ENCODE peak calls at places on chromosomes 4 and X, in eight cellular contexts. L is uterus, B is breast epithelium, M is heart left ventricle, F is adrenal gland, Y is Peyer's patch, K is gastrocnemius medialis, P is HCT116. Z is an unnamed sample.

GRCh38 chr4:122854860-122855259 is 28.2 kb downstream of the FGF2 start:
- DNase-seq in B (no peak), F (no peak), K (no peak), Y (no peak), M (no peak), L (no peak), P (no peak), Z (no peak)

GRCh38 chr4:79198886-79199591 is 126.8 kb downstream of the NAA11 start:
- DNase-seq in P (no peak), F (no peak), B (no peak), K (no peak), Y (no peak), M (no peak), L (no peak), Z (no peak)

GRCh38 chr4:3829954-3830773 is 64.0 kb downstream of the ADRA2C start:
- DNase-seq in L (no peak), B (no peak), K (no peak), P (no peak), M (peak), Y (no peak), F (no peak), Z (no peak)

GRCh38 chrX:37690123-37690522 is 4.5 kb downstream of the XK start:
- DNase-seq in B (no peak), L (no peak), F (no peak), P (no peak), M (no peak), Y (no peak), K (no peak), Z (no peak)

GRCh38 chrX:37800762-37801161 is 20.9 kb downstream of the CYBB start:
- DNase-seq in P (no peak), K (no peak), M (no peak), F (no peak), Y (no peak), B (no peak), L (no peak), Z (no peak)

GRCh38 chr4:153651041-153651960 is 32.8 kb upstream of the TLR2 start:
- DNase-seq in K (peak), B (no peak), Y (no peak), P (no peak), L (no peak), F (peak), M (peak), Z (no peak)

GRCh38 chrX:44785652-44786051 is 58.2 kb upstream of the DUSP21 start:
- DNase-seq in Y (no peak), B (no peak), P (no peak), F (no peak), K (no peak), L (no peak), M (no peak), Z (no peak)

GRCh38 chr4:152849350-152849749 is 69.6 kb downstream of the ARFIP1 start:
- DNase-seq in F (no peak), Y (no peak), K (no peak), P (no peak), L (no peak), M (no peak), B (no peak), Z (no peak)

GRCh38 chrX:1466971-1467561 is 14.4 kb upstream of the ASMTL start:
- DNase-seq in Y (peak), F (peak), L (no peak), B (no peak), M (peak), K (no peak), P (no peak), Z (no peak)

GRCh38 chr4:143599827-143600226 is 86.3 kb downstream of the SMARCA5 start:
- DNase-seq in M (no peak), B (no peak), F (no peak), P (no peak), K (no peak), Y (no peak), L (no peak), Z (no peak)

GRCh38 chr4:165748321-165748720 is 124.7 kb upstream of the TLL1 start:
- DNase-seq in B (no peak), F (no peak), P (no peak), L (no peak), M (no peak), K (no peak), Y (no peak), Z (no peak)

GRCh38 chr4:121041307-121042090 is 30.8 kb downstream of the NDNF start:
- DNase-seq in F (no peak), Y (no peak), B (no peak), P (no peak), K (no peak), L (no peak), M (no peak), Z (no peak)

GRCh38 chr4:25172964-25173917 is 13.0 kb upstream of the SEPSECS start:
- DNase-seq in L (peak), Y (no peak), K (peak), M (no peak), P (peak), B (no peak), F (peak), Z (no peak)

GRCh38 chr4:182212211-182212761 is 30.9 kb upstream of the TENM3 start:
- DNase-seq in L (no peak), P (no peak), K (peak), Y (no peak), M (no peak), F (peak), B (no peak), Z (no peak)

GRCh38 chr4:70969076-70969475 is 24.4 kb upstream of the DCK start:
- DNase-seq in K (no peak), Y (no peak), L (no peak), F (no peak), P (no peak), M (no peak), B (no peak), Z (no peak)

DNA sequence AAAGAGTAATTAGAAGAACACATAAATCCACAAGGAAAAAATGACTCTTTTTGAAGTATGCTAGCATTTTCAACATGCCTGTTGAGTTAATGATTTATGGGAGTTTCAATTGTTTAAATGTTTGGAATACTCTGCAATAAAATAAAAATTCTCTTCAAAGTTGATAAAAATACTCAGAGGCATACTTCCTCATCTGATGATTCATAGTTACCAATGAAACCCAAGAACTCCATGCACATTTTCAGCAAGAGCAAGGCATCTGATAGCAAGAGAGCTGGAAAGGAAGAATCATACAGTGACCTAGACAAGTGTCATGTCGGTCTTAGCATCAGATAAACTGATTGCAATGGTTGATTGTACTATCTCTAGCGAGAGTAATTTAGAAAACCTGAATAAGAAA is 443.7 kb upstream of the ATOH1 start:
- DNase-seq in L (no peak), M (no peak), Y (no peak), K (no peak), P (no peak), F (no peak), B (no peak), Z (no peak)
- H3K27ac ChIP-seq in L (no peak), M (no peak), Y (no peak), K (no peak), P (no peak), F (no peak), B (no peak), Z (no peak)

DNA sequence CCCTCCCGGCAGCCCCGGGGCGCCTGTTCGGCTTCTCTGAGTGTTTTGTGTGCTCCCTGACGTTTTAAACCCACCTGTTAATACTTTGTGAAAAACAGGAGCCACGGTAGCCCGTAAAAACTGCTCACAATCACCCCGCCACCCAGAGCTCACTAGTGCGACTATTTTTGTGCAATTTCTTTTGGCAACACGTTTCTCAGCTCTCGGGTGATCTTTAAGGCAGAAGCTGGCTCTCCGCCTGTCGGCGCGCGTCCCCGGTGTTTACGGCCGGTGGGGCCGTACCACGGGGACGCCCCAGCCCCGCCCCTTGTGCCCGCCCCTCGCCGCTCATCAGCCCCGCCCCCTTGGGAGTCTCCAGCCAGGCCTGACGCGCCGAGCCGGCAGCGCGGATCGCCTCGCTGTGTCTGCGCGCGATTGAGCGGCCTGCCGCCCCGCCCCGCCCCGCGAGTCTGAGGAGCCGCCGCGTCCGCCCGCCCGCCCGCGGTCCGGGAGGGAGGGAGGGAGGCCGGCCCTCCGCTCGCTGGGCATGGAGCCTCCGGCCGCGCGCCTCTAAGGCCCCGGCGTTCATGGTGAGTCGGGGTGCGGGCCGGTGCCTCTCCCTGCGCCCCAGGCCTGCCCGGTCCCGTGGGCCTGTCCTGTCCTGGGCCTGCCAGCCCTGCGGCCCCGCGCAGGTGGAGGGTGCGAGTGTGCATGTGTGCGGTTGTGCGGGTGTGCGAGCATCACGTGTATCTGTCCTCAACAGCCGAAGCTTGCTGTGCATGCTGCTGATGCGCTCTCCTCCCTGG is 56.2 kb upstream of the TADA2B start:
- DNase-seq in F (peak), Y (peak), L (peak), K (peak), P (peak), B (peak), M (peak), Z (peak)
- TF ChIP-seq POLR2A in F (peak), Y (peak), L (peak), K (peak), P (no peak), B (peak), M (peak), Z (peak)

GRCh38 chr4:147848634-147849033 is 116.7 kb downstream of the ARHGAP10 start:
- DNase-seq in P (no peak), F (no peak), M (no peak), B (no peak), Y (no peak), K (no peak), L (no peak), Z (no peak)

GRCh38 chr4:147853706-147854105 is 121.8 kb downstream of the ARHGAP10 start:
- DNase-seq in M (no peak), P (no peak), L (no peak), B (no peak), K (no peak), Y (no peak), F (no peak), Z (no peak)

GRCh38 chr4:147847947-147848590 is 116.2 kb downstream of the ARHGAP10 start:
- DNase-seq in F (no peak), L (no peak), M (no peak), B (no peak), P (no peak), K (no peak), Y (no peak), Z (no peak)

GRCh38 chr4:147854154-147854553 is 122.3 kb downstream of the ARHGAP10 start:
- DNase-seq in M (no peak), L (no peak), F (no peak), Y (no peak), K (no peak), B (no peak), P (no peak), Z (no peak)

GRCh38 chr4:147851135-147851534 is 119.2 kb downstream of the ARHGAP10 start:
- DNase-seq in Y (no peak), B (no peak), F (no peak), K (no peak), L (no peak), P (no peak), M (no peak), Z (no peak)
- H3K27ac ChIP-seq in Y (no peak), B (no peak), F (no peak), K (no peak), L (no peak), P (no peak), M (no peak), Z (no peak)

GRCh38 chrX:12975999-12976558 is 1.2 kb downstream of the TMSB4X start:
- DNase-seq in P (no peak), M (peak), B (no peak), K (no peak), Y (peak), F (peak), L (peak), Z (peak)

GRCh38 chrX:12974217-12974796 is 603 bp upstream of the TMSB4X start:
- DNase-seq in K (no peak), Y (peak), M (peak), L (peak), B (no peak), F (peak), P (no peak), Z (peak)

GRCh38 chrX:12973561-12974216 is 1.2 kb upstream of the TMSB4X start:
- DNase-seq in M (no peak), F (no peak), Y (no peak), L (peak), K (no peak), B (no peak), P (no peak), Z (no peak)

GRCh38 chrX:12975670-12975965 is 708 bp downstream of the TMSB4X start:
- DNase-seq in M (peak), K (no peak), B (no peak), P (no peak), F (no peak), Y (no peak), L (no peak), Z (peak)

DNA sequence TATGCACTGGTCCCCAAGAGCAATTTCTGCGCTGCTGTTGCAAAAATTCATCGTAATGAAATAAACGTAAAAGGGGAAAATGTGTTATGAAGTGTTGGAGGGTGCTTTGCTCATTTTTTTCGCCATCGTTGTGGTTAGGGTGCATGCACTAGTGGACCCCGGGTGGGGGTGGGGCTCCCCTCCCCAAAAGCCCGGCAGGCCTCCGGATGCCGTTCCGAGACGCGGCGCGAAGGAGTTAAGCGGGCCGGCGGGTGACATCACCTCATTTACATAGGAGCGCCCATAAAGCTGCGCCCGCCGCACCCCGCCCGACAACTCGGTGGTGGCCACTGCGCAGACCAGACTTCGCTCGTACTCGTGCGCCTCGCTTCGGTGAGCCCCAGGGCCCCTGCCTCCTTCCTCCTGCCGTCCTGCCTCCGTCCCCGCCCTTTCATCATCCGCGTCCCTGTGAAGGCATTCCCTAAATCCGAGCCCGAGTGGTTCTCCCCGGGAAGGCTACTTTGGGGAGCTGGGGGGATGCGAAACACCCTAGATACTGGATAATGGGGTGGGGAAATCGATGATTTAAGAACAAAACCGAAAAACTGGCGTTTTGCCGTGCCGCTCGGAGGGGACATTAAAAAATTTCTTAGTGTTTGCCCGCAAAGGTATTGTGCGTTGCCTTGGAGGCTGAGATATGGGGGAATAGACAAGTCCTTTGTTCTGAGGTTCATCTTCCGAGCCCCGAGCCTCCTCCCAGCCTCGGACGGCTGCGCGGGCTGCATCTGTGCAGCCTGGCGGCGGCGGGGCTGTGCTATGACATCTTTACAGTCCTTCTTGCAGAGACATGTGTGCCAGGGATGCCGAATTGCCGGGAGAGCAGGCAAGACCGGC is at the start of gene TMSB4X:
- DNase-seq in M (peak), Y (peak), L (peak), F (peak), K (peak), B (peak), P (no peak), Z (peak)
- TF ChIP-seq POLR2A in M (peak), Y (peak), L (peak), F (peak), K (peak), B (peak), P (peak), Z (peak)

GRCh38 chrX:107687445-107687844 is 59.1 kb downstream of the PRPS1 start:
- DNase-seq in M (no peak), K (no peak), B (no peak), L (no peak), Y (no peak), F (no peak), P (no peak), Z (no peak)
- H3K27ac ChIP-seq in M (no peak), K (no peak), B (no peak), L (no peak), Y (no peak), F (no peak), P (no peak), Z (no peak)

GRCh38 chrX:50648151-50648550 is 165.8 kb downstream of the SHROOM4 start:
- DNase-seq in B (no peak), L (no peak), F (no peak), P (no peak), K (no peak), Y (no peak), M (no peak), Z (no peak)

GRCh38 chrX:50644496-50644895 is 169.5 kb downstream of the SHROOM4 start:
- DNase-seq in L (no peak), P (no peak), B (no peak), M (no peak), F (no peak), Y (no peak), K (no peak), Z (no peak)

GRCh38 chrX:50638123-50638522 is 167.5 kb upstream of the DGKK start:
- DNase-seq in F (peak), M (peak), L (peak), K (no peak), B (no peak), P (no peak), Y (no peak), Z (peak)

DNA sequence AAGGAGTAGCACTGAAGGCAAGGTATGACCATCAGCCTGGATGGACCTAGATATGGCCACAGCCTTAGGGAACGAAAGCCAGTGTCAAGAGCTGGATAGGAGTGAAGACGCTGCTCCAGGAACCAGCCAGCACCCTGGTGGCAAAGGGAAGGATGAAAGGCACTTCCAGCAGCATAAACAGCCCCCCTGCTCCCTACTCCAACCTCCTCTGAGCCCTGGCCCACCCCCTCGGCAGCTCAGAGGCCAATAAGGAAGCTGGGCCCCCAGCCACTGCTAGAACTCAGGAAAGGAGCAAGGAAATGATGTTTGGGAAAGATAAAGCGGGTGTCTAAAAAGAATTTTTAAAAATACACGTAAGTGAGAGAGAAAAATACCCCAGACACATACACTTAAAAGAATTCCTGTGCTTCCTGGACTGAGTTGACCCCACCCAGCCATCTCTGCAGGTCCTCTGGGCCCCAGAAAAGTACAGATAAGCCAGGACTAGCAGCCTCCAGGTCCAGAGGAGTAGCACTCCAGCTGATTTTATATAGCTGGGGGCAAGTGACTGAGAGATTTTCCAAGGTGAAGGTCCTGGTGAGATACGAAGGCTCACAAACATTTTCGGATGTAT is 170.4 kb downstream of the SHROOM4 start:
- DNase-seq in K (no peak), Y (no peak), F (no peak), L (peak), P (no peak), B (no peak), M (no peak), Z (no peak)
- TF ChIP-seq POLR2A in K (no peak), Y (no peak), F (no peak), L (no peak), P (no peak), B (no peak), M (no peak), Z (no peak)

GRCh38 chr4:150514709-150515108 is 67.2 kb upstream of the MAB21L2 start:
- DNase-seq in B (no peak), P (no peak), F (no peak), L (no peak), K (no peak), M (no peak), Y (no peak), Z (no peak)

GRCh38 chr4:150515135-150515534 is 66.8 kb upstream of the MAB21L2 start:
- DNase-seq in P (no peak), F (no peak), B (no peak), L (no peak), Y (no peak), K (no peak), M (no peak), Z (no peak)

GRCh38 chr4:150510176-150510875 is 71.6 kb upstream of the MAB21L2 start:
- DNase-seq in B (no peak), K (no peak), L (no peak), M (no peak), P (peak), Y (no peak), F (no peak), Z (no peak)
- H3K27ac ChIP-seq in B (no peak), K (no peak), L (no peak), M (peak), P (no peak), Y (no peak), F (no peak), Z (no peak)

DNA sequence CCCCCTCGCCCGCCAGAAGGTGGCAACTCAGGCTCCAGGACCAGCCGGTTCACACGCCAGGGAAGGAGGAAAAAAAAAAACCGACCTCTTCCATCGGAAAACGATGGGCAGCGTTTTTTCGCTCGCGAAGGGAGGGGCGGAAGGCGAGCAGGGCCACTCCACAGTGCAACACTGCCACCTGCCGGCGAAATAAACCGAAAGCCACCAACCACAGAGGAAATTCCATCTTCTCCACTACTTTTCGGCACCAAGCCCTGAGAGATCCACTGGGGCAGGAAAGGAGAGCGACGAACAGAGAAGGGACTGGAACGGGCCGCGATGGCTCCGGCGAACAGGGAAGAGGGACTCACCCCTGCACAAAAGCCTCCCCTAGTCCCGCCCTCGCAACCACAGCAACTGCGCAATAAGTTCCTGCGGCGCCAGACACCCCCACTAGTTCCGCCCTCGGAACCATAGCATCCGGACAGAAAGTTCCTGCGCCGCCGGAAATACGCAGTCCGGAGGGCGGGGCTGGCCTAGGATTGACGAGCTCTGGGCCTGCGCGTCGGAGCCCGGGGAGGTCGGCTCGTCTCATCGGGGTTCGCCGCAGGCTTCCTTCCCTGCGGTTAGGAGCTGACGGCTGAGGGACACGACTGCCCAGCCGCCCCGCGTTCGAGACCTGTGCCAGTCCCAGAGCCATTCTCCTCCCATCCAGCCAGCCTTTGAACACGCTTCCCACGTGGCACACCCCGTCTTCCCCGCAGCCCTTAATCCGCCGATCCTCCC is 23.4 kb downstream of the FAM156A start:
- DNase-seq in L (peak), Y (peak), M (peak), P (peak), K (peak), F (peak), B (peak), Z (peak)
- TF ChIP-seq POLR2A in L (peak), Y (peak), M (peak), P (peak), K (peak), F (peak), B (peak), Z (peak)

Z was measured in right lobe of liver.